ENCODE peak calls at places on chromosomes 4 and X, in five cellular contexts. L, M, G, H and N are unnamed samples.

GRCh38 chrX:144566592-144566991 is 680.7 kb upstream of the SPANXN1 start:
- DNase-seq in G (no peak), H (no peak), L (peak; percentile 15), M (no peak), N (no peak)

GRCh38 chr4:168537086-168537485 is 40.2 kb downstream of the PALLD start:
- DNase-seq in H (no peak), M (no peak), L (no peak), G (no peak), N (no peak)

GRCh38 chr4:23348789-23349498 is 540.9 kb downstream of the PPARGC1A start:
- DNase-seq in G (no peak), M (no peak), L (peak; percentile 82), H (no peak), N (no peak)

GRCh38 chr4:102388636-102389035 is 43.4 kb upstream of the SLC39A8 start:
- DNase-seq in H (no peak), L (no peak), M (no peak), G (no peak), N (no peak)

GRCh38 chrX:118251251-118251650 is 94.7 kb upstream of the WDR44 start:
- DNase-seq in G (no peak), M (no peak), H (no peak), L (no peak), N (no peak)

GRCh38 chrX:9729161-9729885 is 36.3 kb downstream of the GPR143 start:
- DNase-seq in L (no peak), M (no peak), H (no peak), G (no peak), N (no peak)

GRCh38 chr4:185742766-185743165 is 69.2 kb downstream of the SORBS2 start:
- DNase-seq in H (no peak), G (no peak), M (no peak), L (peak; percentile 76), N (no peak)

GRCh38 chr4:7194251-7195137 is 2.2 kb downstream of the SORCS2 start:
- DNase-seq in G (peak; percentile 54), M (no peak), L (no peak), H (peak; percentile 62), N (no peak)

GRCh38 chrX:114717921-114718320 is 134.0 kb downstream of the HTR2C start:
- DNase-seq in M (no peak), L (no peak), G (peak; percentile 44), H (peak; percentile 38), N (no peak)

GRCh38 chrX:104921606-104922205 is 298.8 kb downstream of the TEX13A start:
- DNase-seq in L (no peak), M (no peak), G (no peak), H (peak; percentile 1), N (no peak)

GRCh38 chrX:28058906-28059305 is 77.7 kb upstream of the DCAF8L1 start:
- DNase-seq in L (no peak), G (peak; percentile 23), H (peak; percentile 54), M (no peak), N (no peak)

GRCh38 chr4:57039345-57039744 is 60.6 kb downstream of the POLR2B start:
- DNase-seq in G (no peak), M (no peak), H (no peak), L (no peak), N (no peak)

GRCh38 chr4:140092094-140092820 is 61.7 kb downstream of the MAML3 start:
- DNase-seq in L (no peak), M (peak; percentile 62), H (peak; percentile 84), G (peak; percentile 94), N (no peak)

GRCh38 chrX:63930140-63930539 is 145.1 kb upstream of the ARHGEF9 start:
- DNase-seq in L (no peak), G (peak; percentile 18), M (no peak), H (no peak), N (no peak)

GRCh38 chrX:41600266-41600665 is 88.5 kb upstream of the GPR34 start:
- DNase-seq in H (no peak), L (no peak), G (peak; percentile 4), M (no peak), N (no peak)

GRCh38 chr4:71602271-71602890 is 181.5 kb downstream of the GC start:
- DNase-seq in H (no peak), L (no peak), G (no peak), M (no peak), N (no peak)

GRCh38 chrX:154495472-154495922 is 5.1 kb upstream of the SLC10A3 start:
- DNase-seq in H (no peak), M (no peak), G (no peak), L (no peak), N (no peak)
- H3K4me1 ChIP-seq in H (no peaks in the 10 kb centered on the region), M (no peaks in the 10 kb centered on the region), G (no peaks in the 10 kb centered on the region), L (no peaks in the 10 kb centered on the region), N (peaks cover 4% of the 10 kb centered on the region)

GRCh38 chr4:118557298-118557851 is 127.8 kb upstream of the METTL14 start:
- DNase-seq in G (no peak), H (no peak), L (no peak), M (no peak), N (no peak)
- H3K4me3 ChIP-seq in G (no peak overlapping the region), H (no peak overlapping the region), L (no peak overlapping the region), M (no peak overlapping the region), N (no peak overlapping the region)

GRCh38 chr4:184268574-184269160 is 51.0 kb upstream of the ENPP6 start:
- DNase-seq in H (no peak), M (no peak), L (peak; percentile 53), G (no peak), N (no peak)
- H3K4me1 ChIP-seq in H (no peaks in the 10 kb centered on the region), M (no peaks in the 10 kb centered on the region), L (peaks cover 38% of the 10 kb centered on the region), G (no peaks in the 10 kb centered on the region), N (peaks cover 16% of the 10 kb centered on the region)

DNA sequence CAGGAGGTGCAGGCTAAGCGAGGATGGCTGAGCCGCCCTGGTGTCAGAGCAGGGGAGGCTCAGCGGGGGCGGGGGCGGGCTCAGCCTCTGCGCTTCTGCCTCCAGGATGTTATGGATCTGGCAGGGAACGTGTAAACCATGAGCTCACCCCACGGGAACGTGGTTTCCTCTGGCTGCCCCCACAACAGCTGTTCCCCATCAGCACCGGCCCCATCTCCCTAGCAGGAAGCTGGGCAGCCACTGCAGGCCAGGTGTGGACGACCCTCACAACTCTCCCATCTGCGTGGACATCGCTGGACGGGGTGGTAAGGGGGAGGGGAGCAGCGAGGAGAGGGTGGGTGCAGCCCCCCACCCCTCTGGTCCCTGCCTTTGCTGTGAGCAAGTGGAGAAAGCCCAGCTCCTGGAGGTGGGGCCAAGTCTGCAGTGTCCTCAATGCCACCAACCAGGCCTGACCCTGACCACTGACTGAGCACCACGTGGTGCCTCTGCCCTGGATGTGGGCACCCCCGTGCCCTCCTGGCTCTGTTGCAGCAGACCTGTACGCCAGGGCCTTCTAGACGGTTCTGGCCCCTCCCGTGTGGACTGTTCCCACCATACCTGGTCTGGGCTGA is 28.1 kb upstream of the SPON2 start:
- DNase-seq in G (no peak), H (peak; percentile 10), M (peak; percentile 80), L (no peak), N (no peak)
- H3K4me3 ChIP-seq in G (no peak overlapping the region), H (no peak overlapping the region), M (no peak overlapping the region), L (peak overlapping the region; percentile 68), N (no peak overlapping the region)

GRCh38 chrX:119654112-119654531 is 38.8 kb downstream of the SEPTIN6 start:
- DNase-seq in M (no peak), G (peak; percentile 61), L (no peak), H (no peak), N (no peak)
- H3K4me1 ChIP-seq in M (no peaks in the 10 kb centered on the region), G (no peaks in the 10 kb centered on the region), L (peaks cover 16% of the 10 kb centered on the region), H (peaks cover 9% of the 10 kb centered on the region), N (no peaks in the 10 kb centered on the region)

GRCh38 chr4:95363966-95364365 is 184.8 kb downstream of the UNC5C start:
- DNase-seq in M (no peak), L (peak; percentile 7), H (no peak), G (no peak), N (no peak)
- H3K4me3 ChIP-seq in M (no peak overlapping the region), L (no peak overlapping the region), H (no peak overlapping the region), G (no peak overlapping the region), N (no peak overlapping the region)

DNA sequence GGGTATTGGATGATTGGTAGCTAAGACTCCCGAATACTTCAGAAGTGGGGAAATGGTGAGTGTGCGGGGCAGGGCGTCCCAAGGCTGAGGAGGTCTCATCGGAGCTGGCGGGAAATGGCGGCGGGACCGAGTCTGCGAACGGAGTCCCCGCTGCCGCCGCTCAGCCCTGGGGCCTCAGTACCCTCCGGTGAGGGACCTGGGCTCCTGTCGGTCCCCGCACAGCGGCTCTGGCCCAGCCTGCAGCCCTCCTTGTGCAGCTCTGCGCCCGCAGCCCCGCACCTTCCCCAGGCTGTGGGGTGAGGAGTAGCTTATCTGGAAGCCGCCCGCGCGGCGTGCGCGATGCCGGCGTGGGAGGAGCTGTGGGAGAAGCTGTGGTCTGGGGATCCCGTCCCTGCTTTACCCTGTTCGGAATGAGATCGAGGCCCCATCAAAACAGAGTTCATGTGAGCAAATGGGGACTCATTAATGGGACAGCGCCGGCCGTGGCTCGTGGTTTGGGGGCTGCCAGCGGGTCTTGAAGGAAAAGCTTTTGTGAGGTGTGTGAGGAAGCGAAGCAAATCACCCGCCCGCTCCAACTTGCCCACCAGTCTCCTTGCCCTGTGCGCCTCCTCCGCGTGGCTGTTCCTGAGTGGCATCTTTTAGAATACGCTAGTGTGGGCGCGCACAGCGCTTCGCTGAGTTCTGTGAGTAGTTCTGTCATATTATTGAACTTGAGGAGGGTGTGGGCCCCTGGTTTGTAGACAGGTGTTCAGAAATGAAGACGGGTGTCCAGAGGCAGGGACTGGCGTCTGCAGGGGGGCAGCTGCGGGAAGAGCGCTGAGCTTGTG is 531 bp downstream of the ZNF141 start:
- DNase-seq in L (no peak), H (peak; percentile 52), G (peak; percentile 56), M (peak; percentile 71), N (no peak)
- H3K4me1 ChIP-seq in L (no peaks in the 10 kb centered on the region), H (no peaks in the 10 kb centered on the region), G (peaks cover 5% of the 10 kb centered on the region), M (peaks cover 2% of the 10 kb centered on the region), N (no peaks in the 10 kb centered on the region)

DNA sequence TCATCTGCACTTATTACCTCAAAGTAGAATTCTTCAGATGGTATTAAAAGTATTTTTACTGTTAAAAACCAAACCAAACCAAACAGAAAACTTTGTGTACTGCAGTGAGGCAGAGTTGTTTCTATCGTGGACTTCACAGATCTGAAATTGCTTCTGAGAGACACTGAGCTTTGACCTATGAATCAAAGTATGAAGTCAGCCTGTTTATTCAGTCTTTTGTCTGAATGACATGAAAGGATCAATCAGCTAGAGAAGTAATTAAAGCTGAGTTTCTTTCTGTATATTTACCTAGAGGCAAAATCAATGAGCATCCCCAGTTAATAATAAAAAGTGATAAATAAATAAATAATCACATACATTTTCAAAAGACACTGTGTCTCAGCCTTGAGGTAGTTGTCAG is 2121.0 kb downstream of the PCDH7 start:
- DNase-seq in H (no peak), G (no peak), L (no peak), M (no peak), N (no peak)
- H3K4me3 ChIP-seq in H (no peak overlapping the region), G (no peak overlapping the region), L (no peak overlapping the region), M (no peak overlapping the region), N (no peak overlapping the region)

GRCh38 chr4:61614256-61614655 is 414.1 kb downstream of the ADGRL3 start:
- DNase-seq in H (no peak), L (no peak), M (no peak), G (no peak), N (no peak)

GRCh38 chr4:61619528-61619927 is 419.4 kb downstream of the ADGRL3 start:
- DNase-seq in G (no peak), H (peak; percentile 6), M (no peak), L (no peak), N (no peak)
- H3K4me1 ChIP-seq in G (no peaks in the 10 kb centered on the region), H (no peaks in the 10 kb centered on the region), M (no peaks in the 10 kb centered on the region), L (no peaks in the 10 kb centered on the region), N (no peaks in the 10 kb centered on the region)